ENCODE peak calls at places on chromosome 14, in five cellular contexts. I is fibroblast of lung, P is left ventricle myocardium inferior, M is astrocyte of the spinal cord, B is tibial artery. Y is an unnamed sample.

GRCh38 chr14:50821471-50822464 is 9.2 kb downstream of the NIN start:
- DNase-seq in I (no peak), P (peak), M (no peak), B (no peak), Y (no peak)

GRCh38 chr14:76863724-76864407 is 37.7 kb downstream of the LRRC74A start:
- DNase-seq in I (no peak), P (peak), M (no peak), B (peak), Y (no peak)

GRCh38 chr14:105857816-105858675 is 331.7 kb downstream of the TMEM121 start:
- DNase-seq in I (no peak), P (peak), M (no peak), B (no peak), Y (no peak)

GRCh38 chr14:72737560-72737943 is 156.3 kb downstream of the DPF3 start:
- DNase-seq in I (no peak), P (no peak), M (no peak), B (peak), Y (no peak)

GRCh38 chr14:37594916-37595808 is at the start of the genes FOXA1 and TTC6:
- DNase-seq in I (peak), P (no peak), M (no peak), B (no peak), Y (no peak)

GRCh38 chr14:89030921-89031320 is 206.5 kb downstream of the TTC8 start:
- DNase-seq in I (no peak), P (no peak), M (no peak), B (no peak), Y (no peak)

GRCh38 chr14:56325251-56325839 is 207.1 kb downstream of the PELI2 start:
- DNase-seq in I (peak), P (no peak), M (peak), B (no peak), Y (no peak)

GRCh38 chr14:64363265-64363840 is 24.8 kb upstream of the MTHFD1 start:
- DNase-seq in I (peak), P (no peak), M (peak), B (no peak), Y (no peak)

GRCh38 chr14:60301685-60302084 is 52.7 kb downstream of the PPM1A start:
- DNase-seq in I (no peak), P (no peak), M (no peak), B (no peak), Y (no peak)

GRCh38 chr14:45868377-45868776 is 615.4 kb upstream of the MIS18BP1 start:
- DNase-seq in I (no peak), P (no peak), M (no peak), B (no peak), Y (no peak)

GRCh38 chr14:73784988-73785313 is 66.7 kb upstream of the PTGR2 start:
- DNase-seq in I (no peak), P (no peak), M (no peak), B (no peak), Y (no peak)
- H3K4me3 ChIP-seq in I (peak), P (peak), M (peak), B (peak), Y (peak)

DNA sequence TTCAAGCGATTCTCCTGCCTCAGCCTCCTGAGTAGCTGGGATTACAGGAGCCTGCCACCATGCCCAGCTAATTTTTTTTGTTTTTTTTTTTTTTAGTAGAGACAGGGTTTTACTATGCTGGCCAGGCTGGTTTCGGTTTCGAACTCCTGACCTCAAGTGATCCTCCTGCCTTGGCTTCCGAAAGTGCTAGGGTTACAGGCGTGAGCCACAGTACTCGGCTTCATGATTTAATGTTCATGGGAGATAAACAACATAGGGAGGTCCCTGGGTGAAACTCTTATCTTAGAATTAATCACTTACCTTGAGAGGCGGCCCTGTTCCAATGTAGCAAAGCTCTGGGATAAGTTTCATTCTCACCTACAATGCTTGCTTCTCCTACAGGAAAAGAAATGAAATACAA is 48.3 kb downstream of the SEL1L start:
- DNase-seq in I (no peak), P (no peak), M (no peak), B (no peak), Y (no peak)
- H3K4me3 ChIP-seq in I (no peak), P (no peak), M (no peak), B (no peak), Y (no peak)

DNA sequence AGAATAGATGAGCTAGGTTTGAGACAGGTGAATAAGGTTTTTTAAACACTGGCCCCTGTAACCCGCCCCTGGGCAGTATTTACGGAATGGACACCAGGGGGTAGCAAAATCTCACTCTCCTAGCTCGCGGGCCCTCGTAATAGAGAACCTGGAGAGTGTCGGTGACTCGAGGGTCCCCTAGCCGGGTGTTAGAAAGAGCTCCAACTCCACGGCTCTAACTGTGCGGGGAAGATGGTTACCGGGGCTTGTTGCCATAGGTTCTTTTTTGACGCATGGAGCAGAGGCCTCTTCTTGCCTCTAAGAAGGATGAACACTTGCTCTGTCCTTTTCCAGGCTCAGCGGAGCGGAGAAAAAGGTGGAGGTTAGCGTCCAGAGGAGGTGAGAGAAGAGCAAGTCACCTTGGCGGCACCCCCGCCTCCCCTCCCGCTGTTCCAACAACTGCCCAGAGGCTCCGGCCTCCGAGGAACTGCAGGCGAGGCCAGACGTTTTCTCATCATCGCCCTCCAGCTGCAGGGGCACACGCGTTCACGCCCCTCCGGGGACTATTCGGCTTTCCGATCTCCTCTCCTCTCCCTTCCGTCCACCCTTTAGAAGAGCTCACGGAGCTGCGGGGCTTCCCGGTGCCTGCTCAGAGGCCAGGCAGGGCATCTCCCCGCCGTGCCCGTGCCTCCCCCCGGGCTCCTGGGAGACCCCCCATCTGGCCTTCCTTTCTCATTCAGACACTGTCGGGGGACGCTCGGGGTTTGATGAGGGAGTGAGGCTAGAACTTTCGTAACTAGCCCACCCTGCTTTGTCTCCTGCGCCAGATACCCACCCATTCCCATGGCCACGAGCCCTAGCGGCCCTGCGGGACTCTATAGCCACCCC is 1.4 kb upstream of the ARHGEF40 start:
- DNase-seq in I (peak), P (peak), M (peak), B (peak), Y (peak)
- H3K4me3 ChIP-seq in I (no peak), P (peak), M (peak), B (peak), Y (peak)

GRCh38 chr14:24139272-24139934 is 2.0 kb downstream of the EMC9 start:
- DNase-seq in I (no peak), P (no peak), M (no peak), B (no peak), Y (no peak)

GRCh38 chr14:24136684-24137528 is 912 bp downstream of the PSME1 start:
- DNase-seq in I (no peak), P (no peak), M (no peak), B (no peak), Y (no peak)

GRCh38 chr14:24138396-24139271 is 2.6 kb downstream of the PSME1 start:
- DNase-seq in I (no peak), P (no peak), M (no peak), B (no peak), Y (no peak)

GRCh38 chr14:24135834-24136683 is at the start of gene PSME1:
- DNase-seq in I (peak), P (peak), M (peak), B (peak), Y (peak)

DNA sequence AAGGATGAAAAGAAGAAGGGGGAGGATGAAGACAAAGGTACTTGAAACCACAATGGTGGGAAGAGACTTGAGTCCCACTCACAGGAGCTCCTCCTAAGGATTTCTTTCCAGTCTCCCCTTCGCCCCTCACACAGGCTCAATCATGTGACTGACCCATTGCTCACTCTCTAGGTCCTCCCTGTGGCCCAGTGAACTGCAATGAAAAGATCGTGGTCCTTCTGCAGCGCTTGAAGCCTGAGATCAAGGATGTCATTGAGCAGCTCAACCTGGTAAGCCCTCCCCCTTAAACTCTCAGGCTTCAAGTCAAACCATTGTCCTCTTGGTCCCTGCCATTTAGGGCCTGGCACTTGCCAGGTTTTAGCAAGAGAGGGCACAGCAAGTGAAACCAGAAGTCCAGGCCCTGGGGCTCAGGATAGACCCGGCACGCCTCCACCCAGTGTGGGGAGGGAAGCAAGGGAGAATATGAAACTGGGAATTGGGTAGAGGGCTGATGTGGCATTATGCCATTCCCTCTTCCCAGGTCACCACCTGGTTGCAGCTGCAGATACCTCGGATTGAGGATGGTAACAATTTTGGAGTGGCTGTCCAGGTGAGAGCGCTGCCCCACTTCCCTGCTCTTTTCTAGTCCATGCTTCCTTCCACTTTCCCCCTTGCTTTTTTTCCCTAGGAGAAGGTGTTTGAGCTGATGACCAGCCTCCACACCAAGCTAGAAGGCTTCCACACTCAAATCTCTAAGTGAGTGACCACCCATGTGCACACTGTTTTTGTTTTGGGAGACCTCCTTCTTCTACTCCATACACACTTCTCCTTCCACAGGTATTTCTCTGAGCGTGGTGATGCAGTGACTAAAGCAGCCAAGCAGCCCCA is 1.8 kb downstream of the PSME1 start:
- DNase-seq in I (no peak), P (no peak), M (no peak), B (no peak), Y (no peak)
- H3K4me3 ChIP-seq in I (no peak), P (no peak), M (no peak), B (no peak), Y (no peak)

DNA sequence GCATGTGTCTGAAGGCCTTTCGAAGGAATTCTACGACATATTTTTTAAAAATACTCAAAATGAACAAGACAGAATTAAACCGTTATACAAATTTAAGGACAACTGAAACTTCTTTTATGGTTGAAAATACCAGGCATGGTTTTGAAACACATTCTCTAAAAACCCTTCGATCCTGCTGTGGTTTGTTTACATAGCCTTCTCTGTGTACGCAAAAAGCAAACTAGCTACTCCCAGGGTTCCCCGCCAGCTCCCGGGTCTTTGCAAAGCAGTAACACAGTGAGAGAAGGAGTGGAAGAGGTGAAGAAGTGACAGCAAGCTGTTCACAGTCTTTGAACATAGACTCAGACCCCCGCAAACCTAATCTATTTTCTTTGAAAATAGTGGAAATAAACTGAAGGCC is 2.2 kb upstream of the TC2N start:
- DNase-seq in I (no peak), P (no peak), M (peak), B (no peak), Y (no peak)
- H3K4me3 ChIP-seq in I (no peak), P (no peak), M (no peak), B (no peak), Y (no peak)

DNA sequence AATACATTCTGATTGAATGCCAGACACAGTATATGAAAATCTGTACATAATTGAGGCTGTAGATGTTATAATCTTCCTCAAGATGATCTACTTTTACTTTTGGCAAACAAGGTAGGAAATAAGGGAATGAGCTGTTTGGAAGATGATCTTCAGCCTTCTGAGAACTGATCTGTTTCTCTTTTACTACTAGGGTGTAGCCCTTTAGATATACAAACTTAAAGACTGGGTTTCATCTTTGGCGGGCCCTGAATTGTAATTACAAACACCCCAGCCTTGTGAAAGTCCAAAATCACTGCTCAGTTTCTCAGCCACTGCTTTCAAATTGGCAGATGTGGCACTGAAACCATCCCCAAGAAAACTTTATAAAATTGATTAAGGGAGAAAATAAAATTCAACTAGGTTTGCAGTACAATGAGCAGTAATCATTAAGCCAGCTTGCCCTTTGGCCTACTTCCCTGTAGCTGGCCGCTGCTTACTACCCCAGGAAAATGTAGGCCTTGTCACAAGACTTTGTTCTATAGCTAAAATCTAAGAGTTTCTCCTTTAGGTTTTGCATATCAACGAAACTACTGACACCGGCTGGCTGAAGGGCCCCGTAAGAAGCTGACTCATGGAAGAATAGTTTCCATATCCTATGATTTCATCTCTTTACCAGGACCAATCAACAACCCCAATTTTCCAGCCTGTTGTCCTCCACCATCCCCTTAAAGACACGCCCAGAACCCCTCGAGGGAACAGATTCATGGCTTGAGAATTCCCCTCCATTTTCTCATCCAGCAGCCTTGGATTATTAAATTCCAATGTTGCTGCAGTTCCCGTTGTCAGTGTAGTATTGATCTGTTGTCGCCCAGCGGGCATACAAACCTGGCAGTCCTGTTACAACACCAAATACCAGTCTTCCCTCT is 210.8 kb downstream of the PCNX1 start:
- DNase-seq in I (peak), P (no peak), M (peak), B (no peak), Y (no peak)
- H3K4me3 ChIP-seq in I (no peak), P (no peak), M (no peak), B (no peak), Y (no peak)

GRCh38 chr14:69574266-69574953 is at the start of gene CCDC177:
- DNase-seq in I (peak), P (no peak), M (peak), B (no peak), Y (no peak)

GRCh38 chr14:69573205-69573840 is 1.3 kb downstream of the CCDC177 start:
- DNase-seq in I (no peak), P (no peak), M (no peak), B (no peak), Y (no peak)

GRCh38 chr14:69574954-69575295 is 254 bp upstream of the CCDC177 start:
- DNase-seq in I (no peak), P (no peak), M (no peak), B (no peak), Y (no peak)

GRCh38 chr14:69572634-69573135 is 2.0 kb downstream of the CCDC177 start:
- DNase-seq in I (no peak), P (no peak), M (no peak), B (no peak), Y (no peak)

GRCh38 chr14:69573841-69574265 is 818 bp downstream of the CCDC177 start:
- DNase-seq in I (no peak), P (no peak), M (no peak), B (no peak), Y (no peak)
- H3K4me3 ChIP-seq in I (no peak), P (peak), M (no peak), B (peak), Y (peak)